ENCODE peak calls at places on chromosomes 1 and 21, in nine cellular contexts. One of them, this sample, is unnamed.

GRCh38 chr1:12078575-12078937 is 15.5 kb downstream of the TNFRSF8 start:
- DNase-seq in stimulated activated CD4-positive, alpha-beta T cell treated with anti-CD3 and anti-CD28 coated beads, TNF-alpha, amount 100 ng/mL, for 48 hours: no peak
- DNase-seq in OCI-LY7: no peak
- DNase-seq in SHP77: no peak
- DNase-seq in activated naive CD4-positive, alpha-beta T cell: no peak
- DNase-seq in pancreas: no peak
- DNase-seq in foreskin keratinocyte: no peak
- DNase-seq in CD4-positive, CD25-positive, alpha-beta regulatory T cell: no peak
- DNase-seq in DMS153: no peak
- DNase-seq in this sample: no peak

GRCh38 chr1:30353637-30354036 is 369.7 kb downstream of the MATN1 start:
- DNase-seq in stimulated activated CD4-positive, alpha-beta T cell treated with anti-CD3 and anti-CD28 coated beads, TNF-alpha, amount 100 ng/mL, for 48 hours: no peak
- DNase-seq in OCI-LY7: no peak
- DNase-seq in SHP77: no peak
- DNase-seq in activated naive CD4-positive, alpha-beta T cell: no peak
- DNase-seq in pancreas: no peak
- DNase-seq in foreskin keratinocyte: no peak
- DNase-seq in CD4-positive, CD25-positive, alpha-beta regulatory T cell: no peak
- DNase-seq in DMS153: no peak
- DNase-seq in this sample: no peak

GRCh38 chr1:12587981-12588620 is 29.9 kb downstream of the DHRS3 start:
- DNase-seq in stimulated activated CD4-positive, alpha-beta T cell treated with anti-CD3 and anti-CD28 coated beads, TNF-alpha, amount 100 ng/mL, for 48 hours: no peak
- DNase-seq in OCI-LY7: no peak
- DNase-seq in SHP77: no peak
- DNase-seq in activated naive CD4-positive, alpha-beta T cell: no peak
- DNase-seq in pancreas: no peak
- DNase-seq in foreskin keratinocyte: peak; percentile 66
- DNase-seq in CD4-positive, CD25-positive, alpha-beta regulatory T cell: no peak
- DNase-seq in DMS153: no peak
- DNase-seq in this sample: no peak

GRCh38 chr1:107534632-107535031 is 393.8 kb downstream of the NTNG1 start:
- DNase-seq in stimulated activated CD4-positive, alpha-beta T cell treated with anti-CD3 and anti-CD28 coated beads, TNF-alpha, amount 100 ng/mL, for 48 hours: no peak
- DNase-seq in OCI-LY7: no peak
- DNase-seq in SHP77: no peak
- DNase-seq in activated naive CD4-positive, alpha-beta T cell: no peak
- DNase-seq in pancreas: no peak
- DNase-seq in foreskin keratinocyte: no peak
- DNase-seq in CD4-positive, CD25-positive, alpha-beta regulatory T cell: no peak
- DNase-seq in DMS153: no peak
- DNase-seq in this sample: no peak

GRCh38 chr1:76939107-76939816 is 72.0 kb downstream of the ST6GALNAC5 start:
- DNase-seq in stimulated activated CD4-positive, alpha-beta T cell treated with anti-CD3 and anti-CD28 coated beads, TNF-alpha, amount 100 ng/mL, for 48 hours: no peak
- DNase-seq in OCI-LY7: no peak
- DNase-seq in SHP77: no peak
- DNase-seq in activated naive CD4-positive, alpha-beta T cell: no peak
- DNase-seq in pancreas: no peak
- DNase-seq in foreskin keratinocyte: no peak
- DNase-seq in CD4-positive, CD25-positive, alpha-beta regulatory T cell: no peak
- DNase-seq in DMS153: no peak
- DNase-seq in this sample: no peak

GRCh38 chr1:215835951-215836350 is 268.8 kb downstream of the KCTD3 start:
- DNase-seq in stimulated activated CD4-positive, alpha-beta T cell treated with anti-CD3 and anti-CD28 coated beads, TNF-alpha, amount 100 ng/mL, for 48 hours: no peak
- DNase-seq in OCI-LY7: no peak
- DNase-seq in SHP77: no peak
- DNase-seq in activated naive CD4-positive, alpha-beta T cell: no peak
- DNase-seq in pancreas: no peak
- DNase-seq in foreskin keratinocyte: no peak
- DNase-seq in CD4-positive, CD25-positive, alpha-beta regulatory T cell: no peak
- DNase-seq in DMS153: no peak
- DNase-seq in this sample: no peak

GRCh38 chr21:32338209-32338921 is 39.7 kb downstream of the MRAP start:
- DNase-seq in stimulated activated CD4-positive, alpha-beta T cell treated with anti-CD3 and anti-CD28 coated beads, TNF-alpha, amount 100 ng/mL, for 48 hours: no peak
- DNase-seq in OCI-LY7: no peak
- DNase-seq in SHP77: no peak
- DNase-seq in activated naive CD4-positive, alpha-beta T cell: no peak
- DNase-seq in pancreas: no peak
- DNase-seq in foreskin keratinocyte: no peak
- DNase-seq in CD4-positive, CD25-positive, alpha-beta regulatory T cell: no peak
- DNase-seq in DMS153: no peak
- DNase-seq in this sample: no peak

GRCh38 chr1:159889821-159890252 is 10.1 kb downstream of the CFAP45 start:
- DNase-seq in stimulated activated CD4-positive, alpha-beta T cell treated with anti-CD3 and anti-CD28 coated beads, TNF-alpha, amount 100 ng/mL, for 48 hours: no peak
- DNase-seq in OCI-LY7: peak; percentile 59
- DNase-seq in SHP77: no peak
- DNase-seq in activated naive CD4-positive, alpha-beta T cell: no peak
- DNase-seq in pancreas: no peak
- DNase-seq in foreskin keratinocyte: no peak
- DNase-seq in CD4-positive, CD25-positive, alpha-beta regulatory T cell: no peak
- DNase-seq in DMS153: peak; percentile 64
- DNase-seq in this sample: no peak

GRCh38 chr1:212477680-212478466 is 45.2 kb downstream of the NENF start:
- DNase-seq in stimulated activated CD4-positive, alpha-beta T cell treated with anti-CD3 and anti-CD28 coated beads, TNF-alpha, amount 100 ng/mL, for 48 hours: no peak
- DNase-seq in OCI-LY7: no peak
- DNase-seq in SHP77: no peak
- DNase-seq in activated naive CD4-positive, alpha-beta T cell: no peak
- DNase-seq in pancreas: no peak
- DNase-seq in foreskin keratinocyte: no peak
- DNase-seq in CD4-positive, CD25-positive, alpha-beta regulatory T cell: no peak
- DNase-seq in DMS153: peak; percentile 40
- DNase-seq in this sample: no peak

GRCh38 chr1:119099775-119100174 is 40.7 kb downstream of the WARS2 start:
- DNase-seq in stimulated activated CD4-positive, alpha-beta T cell treated with anti-CD3 and anti-CD28 coated beads, TNF-alpha, amount 100 ng/mL, for 48 hours: no peak
- DNase-seq in OCI-LY7: no peak
- DNase-seq in SHP77: no peak
- DNase-seq in activated naive CD4-positive, alpha-beta T cell: no peak
- DNase-seq in pancreas: no peak
- DNase-seq in foreskin keratinocyte: no peak
- DNase-seq in CD4-positive, CD25-positive, alpha-beta regulatory T cell: no peak
- DNase-seq in DMS153: no peak
- DNase-seq in this sample: no peak

GRCh38 chr1:231460614-231461013 is 38.5 kb upstream of the EGLN1 start:
- DNase-seq in stimulated activated CD4-positive, alpha-beta T cell treated with anti-CD3 and anti-CD28 coated beads, TNF-alpha, amount 100 ng/mL, for 48 hours: peak; percentile 23
- DNase-seq in OCI-LY7: no peak
- DNase-seq in SHP77: no peak
- DNase-seq in activated naive CD4-positive, alpha-beta T cell: no peak
- DNase-seq in pancreas: no peak
- DNase-seq in foreskin keratinocyte: no peak
- DNase-seq in CD4-positive, CD25-positive, alpha-beta regulatory T cell: peak; percentile 16
- DNase-seq in DMS153: no peak
- DNase-seq in this sample: peak; percentile 69

GRCh38 chr1:245444181-245444580 is 289.4 kb downstream of the KIF26B start:
- DNase-seq in stimulated activated CD4-positive, alpha-beta T cell treated with anti-CD3 and anti-CD28 coated beads, TNF-alpha, amount 100 ng/mL, for 48 hours: no peak
- DNase-seq in OCI-LY7: no peak
- DNase-seq in SHP77: no peak
- DNase-seq in activated naive CD4-positive, alpha-beta T cell: no peak
- DNase-seq in pancreas: no peak
- DNase-seq in foreskin keratinocyte: no peak
- DNase-seq in CD4-positive, CD25-positive, alpha-beta regulatory T cell: no peak
- DNase-seq in DMS153: no peak
- DNase-seq in this sample: peak; percentile 50

GRCh38 chr1:209074575-209075250 is 508.8 kb upstream of the CAMK1G start:
- DNase-seq in stimulated activated CD4-positive, alpha-beta T cell treated with anti-CD3 and anti-CD28 coated beads, TNF-alpha, amount 100 ng/mL, for 48 hours: no peak
- DNase-seq in OCI-LY7: no peak
- DNase-seq in SHP77: no peak
- DNase-seq in activated naive CD4-positive, alpha-beta T cell: no peak
- DNase-seq in pancreas: no peak
- DNase-seq in foreskin keratinocyte: no peak
- DNase-seq in CD4-positive, CD25-positive, alpha-beta regulatory T cell: no peak
- DNase-seq in DMS153: no peak
- DNase-seq in this sample: no peak